ENCODE peak calls at places on chromosomes 12 and 14, in ten cellular contexts. I is activated CD4-positive, alpha-beta T cell treated with anti-CD3 and anti-CD28 coated beads for 48 hours; Y is A172; H is HAP-1; W is tibial nerve; P is HL-60; L is lung; V is NCI-H510A treated with DMSO at 0.1 percent for 48 hours; D is iPS DF 19.7; U is posterior cingulate gyrus. R is an unnamed sample.

GRCh38 chr12:13038491-13039161 is 5.6 kb upstream of the FAM234B start:
- DNase-seq in I (no peak), Y (no peak), H (no peak), W (no peak), P (no peak), L (no peak), V (no peak), D (no peak), U (no peak), R (no peak)

GRCh38 chr12:2163172-2163927 is 110.6 kb downstream of the CACNA1C start:
- DNase-seq in I (no peak), Y (peak; percentile 72), H (no peak), W (peak; percentile 77), P (no peak), L (peak; percentile 57), V (no peak), D (no peak), U (no peak), R (no peak)

GRCh38 chr12:91211869-91212268 is 29.3 kb upstream of the DCN start:
- DNase-seq in I (no peak), Y (no peak), H (no peak), W (no peak), P (no peak), L (no peak), V (no peak), D (no peak), U (no peak), R (no peak)

GRCh38 chr12:123119808-123120207 is 31.1 kb downstream of the PITPNM2 start:
- DNase-seq in I (peak; percentile 69), Y (no peak), H (no peak), W (no peak), P (no peak), L (no peak), V (peak; percentile 51), D (no peak), U (no peak), R (no peak)

GRCh38 chr12:88339254-88339949 is 197.3 kb downstream of the TMTC3 start:
- DNase-seq in I (no peak), Y (peak; percentile 16), H (no peak), W (no peak), P (no peak), L (no peak), V (no peak), D (no peak), U (no peak), R (no peak)

GRCh38 chr14:25953532-25954144 is 644.2 kb downstream of the NOVA1 start:
- DNase-seq in I (no peak), Y (no peak), H (no peak), W (peak; percentile 36), P (no peak), L (no peak), V (no peak), D (no peak), U (peak; percentile 38), R (no peak)

GRCh38 chr12:123075591-123076171 is 75.2 kb downstream of the PITPNM2 start:
- DNase-seq in I (peak; percentile 84), Y (peak; percentile 6), H (peak; percentile 18), W (peak; percentile 27), P (no peak), L (peak; percentile 36), V (peak; percentile 90), D (peak; percentile 20), U (no peak), R (no peak)

GRCh38 chr12:90908465-90908864 is 46.5 kb downstream of the CCER1 start:
- DNase-seq in I (no peak), Y (peak; percentile 67), H (no peak), W (no peak), P (no peak), L (no peak), V (no peak), D (no peak), U (no peak), R (no peak)

GRCh38 chr12:99009654-99010296 is 364.7 kb downstream of the APAF1 start:
- DNase-seq in I (no peak), Y (no peak), H (no peak), W (no peak), P (no peak), L (no peak), V (no peak), D (no peak), U (no peak), R (no peak)

GRCh38 chr12:44876554-44877275 is 600 bp upstream of the NELL2 start:
- DNase-seq in I (peak; percentile 62), Y (no peak), H (peak; percentile 45), W (no peak), P (no peak), L (peak; percentile 29), V (peak; percentile 55), D (no peak), U (peak; percentile 48), R (no peak)

GRCh38 chr14:53509845-53510244 is 356.7 kb upstream of the DDHD1 start:
- DNase-seq in I (no peak), Y (no peak), H (no peak), W (peak; percentile 55), P (no peak), L (peak; percentile 38), V (no peak), D (no peak), U (no peak), R (no peak)

GRCh38 chr12:57621497-57622292 is 10.5 kb downstream of the ARHGEF25 start:
- DNase-seq in I (peak; percentile 73), Y (no peak), H (no peak), W (peak; percentile 49), P (peak; percentile 36), L (peak; percentile 47), V (peak; percentile 45), D (no peak), U (no peak), R (peak; percentile 22)